ENCODE peak calls at places on chromosomes 3 and 15, in five cellular contexts. V, Z, U, N and W are unnamed samples. For H3K36me3, the result is how much of the 10 kb centered on the place peaks cover.

GRCh38 chr15:69537085-69537484 is 84.5 kb downstream of the RPLP1 start:
- DNase-seq in V (no peak), Z (no peak), U (no peak), N (no peak), W (no peak)

GRCh38 chr15:38440353-38441129 is 13.4 kb upstream of the FAM98B start:
- DNase-seq in V (peak), Z (peak), U (peak), N (peak), W (no peak)

GRCh38 chr15:98786706-98787105 is 138.4 kb downstream of the IGF1R start:
- DNase-seq in V (no peak), Z (no peak), U (no peak), N (no peak), W (no peak)

GRCh38 chr15:92808611-92809063 is 91.5 kb upstream of the CHD2 start:
- DNase-seq in V (peak), Z (peak), U (peak), N (peak), W (no peak)

GRCh38 chr15:85543741-85544155 is 163.3 kb downstream of the AKAP13 start:
- DNase-seq in V (peak), Z (no peak), U (no peak), N (no peak), W (no peak)

GRCh38 chr3:127665586-127665985 is 7.2 kb upstream of the ABTB1 start:
- DNase-seq in V (no peak), Z (no peak), U (no peak), N (no peak), W (no peak)

GRCh38 chr15:80991446-80991845 is 1.8 kb upstream of the MESD start:
- DNase-seq in V (peak), Z (peak), U (no peak), N (peak), W (no peak)

GRCh38 chr3:184602406-184603155 is 41.0 kb downstream of the EPHB3 start:
- DNase-seq in V (no peak), Z (no peak), U (no peak), N (no peak), W (no peak)

GRCh38 chr3:112889357-112889756 is 42.7 kb upstream of the CD200R1L start:
- DNase-seq in V (no peak), Z (no peak), U (no peak), N (peak), W (no peak)

GRCh38 chr15:29670945-29671307 is 151.3 kb downstream of the TJP1 start:
- DNase-seq in V (no peak), Z (peak), U (no peak), N (peak), W (no peak)

GRCh38 chr3:186789554-186790260 is 6.3 kb downstream of the EIF4A2 start:
- DNase-seq in V (no peak), Z (peak), U (no peak), N (peak), W (no peak)

GRCh38 chr3:144477593-144477992 is 506.0 kb downstream of the DIPK2A start:
- DNase-seq in V (no peak), Z (no peak), U (no peak), N (no peak), W (no peak)

GRCh38 chr3:177602601-177603136 is 405.4 kb upstream of the TBL1XR1 start:
- DNase-seq in V (no peak), Z (peak), U (no peak), N (peak), W (no peak)

GRCh38 chr15:51727141-51727897 is 10.1 kb downstream of the LYSMD2 start:
- DNase-seq in V (no peak), Z (peak), U (no peak), N (peak), W (no peak)

GRCh38 chr3:14640157-14640562 is 11.4 kb upstream of the CCDC174 start:
- DNase-seq in V (no peak), Z (peak), U (no peak), N (peak), W (no peak)

GRCh38 chr15:67771201-67771600 is 54.1 kb upstream of the SKOR1 start:
- DNase-seq in V (no peak), Z (no peak), U (no peak), N (peak), W (no peak)

GRCh38 chr15:48869966-48870365 is 8.0 kb upstream of the EID1 start:
- DNase-seq in V (no peak), Z (no peak), U (no peak), N (no peak), W (no peak)

GRCh38 chr3:177452487-177452886 is 255.2 kb upstream of the TBL1XR1 start:
- DNase-seq in V (no peak), Z (peak), U (no peak), N (peak), W (no peak)

GRCh38 chr15:72237286-72238224 is 6.6 kb upstream of the PKM start:
- DNase-seq in V (no peak), Z (peak), U (peak), N (peak), W (peak)

GRCh38 chr3:65048151-65048550 is 360.4 kb upstream of the ADAMTS9 start:
- DNase-seq in V (no peak), Z (no peak), U (no peak), N (no peak), W (no peak)

GRCh38 chr3:24367216-24367615 is 127.4 kb downstream of the THRB start:
- DNase-seq in V (no peak), Z (no peak), U (no peak), N (no peak), W (no peak)

GRCh38 chr3:170488802-170489201 is 70.1 kb downstream of the CLDN11 start:
- DNase-seq in V (no peak), Z (peak), U (no peak), N (no peak), W (no peak)

GRCh38 chr15:76139368-76140068 is 79.7 kb downstream of the TMEM266 start:
- DNase-seq in V (peak), Z (peak), U (peak), N (peak), W (no peak)

DNA sequence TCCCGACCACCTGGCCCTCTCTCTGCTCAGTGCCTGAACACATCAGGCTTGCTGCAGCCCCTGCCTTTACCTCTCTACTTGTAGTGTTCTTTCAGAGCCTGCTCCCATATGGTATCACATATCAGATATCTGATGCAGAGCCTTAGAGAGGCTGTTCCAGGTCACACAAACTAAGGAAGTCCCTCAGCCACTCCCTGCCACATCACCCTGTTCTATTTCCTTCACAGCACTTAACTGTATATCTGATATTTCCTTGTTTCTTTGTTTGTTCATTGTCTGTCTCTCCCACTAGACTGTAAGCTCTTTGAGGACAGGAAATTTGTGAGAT is 976 bp upstream of the ALDH1L1 start:
- DNase-seq in V (no peak), Z (no peak), U (no peak), N (no peak), W (no peak)
- H3K4me3 ChIP-seq in V (peak), Z (no peak), U (no peak), N (no peak), W (no peak)

DNA sequence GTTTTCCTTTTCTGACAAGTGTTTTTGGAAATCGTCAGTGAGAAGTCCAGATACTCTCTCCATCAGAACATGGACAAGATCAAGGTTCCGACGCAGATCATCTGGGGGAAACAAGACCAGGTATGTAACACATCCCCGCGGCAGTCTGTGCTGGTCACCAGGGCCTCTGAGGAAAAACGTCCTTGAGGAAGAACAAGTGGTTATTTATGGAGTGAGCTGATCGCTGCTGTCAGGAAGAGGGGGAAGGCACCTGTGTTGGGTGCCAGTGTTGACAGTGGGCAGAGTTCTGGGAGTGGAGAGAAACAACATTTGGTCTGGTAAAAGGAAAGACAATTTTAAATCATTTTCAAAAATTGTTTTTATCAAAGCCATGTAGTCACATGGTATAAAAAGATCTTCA is 20.7 kb upstream of the RPP14 start:
- DNase-seq in V (no peak), Z (no peak), U (no peak), N (no peak), W (no peak)
- H3K36me3 ChIP-seq in V (under half), Z (under half), U (under half), N (under half), W (under half)

DNA sequence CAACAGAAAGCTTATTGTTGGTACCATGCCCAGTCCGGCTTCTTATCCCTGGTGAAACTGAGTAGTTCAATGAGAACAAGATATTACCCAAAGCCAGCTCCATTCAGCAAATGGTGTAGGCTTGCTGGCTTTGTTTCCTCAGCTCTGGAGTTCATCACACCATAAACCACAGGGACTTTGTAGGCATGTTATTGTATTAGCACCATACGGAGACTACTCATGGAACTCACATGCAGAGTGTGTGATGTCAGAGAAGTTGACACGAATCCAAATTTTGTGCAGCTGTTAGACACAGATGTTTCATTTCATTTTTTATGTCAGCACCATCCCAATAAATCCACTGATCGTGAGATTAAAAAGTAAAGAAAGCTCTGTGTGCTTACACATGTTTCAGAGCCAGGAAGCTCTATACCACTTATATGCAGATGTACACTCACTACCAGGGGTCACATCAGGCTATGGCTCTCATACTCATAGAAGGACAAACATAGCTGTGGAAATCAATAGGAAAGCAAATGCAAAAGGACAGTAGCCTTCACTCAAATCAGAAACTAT is 63.4 kb upstream of the LEKR1 start:
- DNase-seq in V (no peak), Z (peak), U (no peak), N (peak), W (peak)
- H3K4me3 ChIP-seq in V (no peak), Z (no peak), U (no peak), N (no peak), W (no peak)

DNA sequence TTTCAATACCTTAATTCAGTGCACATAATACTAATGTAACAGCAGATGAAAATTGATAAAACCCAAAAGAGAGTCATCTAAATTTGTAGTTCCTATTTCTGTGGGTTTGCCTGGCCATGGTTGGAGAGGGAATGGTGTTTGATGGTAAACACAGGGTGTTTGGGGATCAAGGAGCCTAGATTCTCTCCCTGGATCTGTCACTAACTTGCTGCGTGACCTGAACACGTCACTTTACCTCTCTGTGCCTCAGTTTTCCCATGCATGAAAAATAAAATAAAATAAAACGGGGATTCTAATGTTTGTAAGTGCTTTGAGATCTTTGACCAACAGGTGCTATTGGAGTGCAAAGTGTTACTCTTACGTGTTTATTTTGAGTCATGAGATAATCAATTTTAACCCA is 49.8 kb downstream of the GHSR start:
- DNase-seq in V (no peak), Z (no peak), U (no peak), N (no peak), W (no peak)
- H3K36me3 ChIP-seq in V (under half), Z (under half), U (under half), N (under half), W (under half)